ENCODE peak calls at places on chromosome 18, in five cellular contexts. G, N, U, J and Y are unnamed samples. For H3K9me3, the result is how much of the 10 kb centered on the place peaks cover.

GRCh38 chr18:36402765-36403396 is 105.4 kb downstream of the FHOD3 start:
- DNase-seq in G (peak), J (no peak), N (no peak), U (no peak), Y (no peak)

GRCh38 chr18:8963876-8964275 is 138.6 kb upstream of the NDUFV2 start:
- DNase-seq in J (no peak), G (no peak), N (no peak), U (no peak), Y (no peak)

GRCh38 chr18:69895081-69896047 is 52.3 kb downstream of the CD226 start:
- DNase-seq in G (no peak), U (no peak), N (no peak), J (no peak), Y (no peak)

GRCh38 chr18:40531061-40531460 is 1424.0 kb upstream of the PIK3C3 start:
- DNase-seq in J (no peak), U (peak), N (no peak), G (peak), Y (no peak)

GRCh38 chr18:8423051-8423558 is 186.1 kb upstream of the RAB12 start:
- DNase-seq in U (peak), J (no peak), G (peak), N (no peak), Y (no peak)

GRCh38 chr18:48781041-48781989 is 169.4 kb downstream of the SMAD7 start:
- DNase-seq in G (peak), U (peak), N (no peak), J (no peak), Y (no peak)

GRCh38 chr18:6921571-6921970 is 192.1 kb downstream of the ARHGAP28 start:
- DNase-seq in J (peak), U (no peak), G (no peak), N (no peak), Y (no peak)

GRCh38 chr18:9612989-9613388 is 1.4 kb downstream of the PPP4R1 start:
- DNase-seq in N (peak), J (no peak), U (no peak), G (no peak), Y (no peak)

GRCh38 chr18:78528437-78529228 is 451.0 kb upstream of the SALL3 start:
- DNase-seq in J (no peak), G (no peak), N (no peak), U (no peak), Y (no peak)

GRCh38 chr18:38174173-38174572 is 608.6 kb upstream of the CELF4 start:
- DNase-seq in U (no peak), N (no peak), J (no peak), G (no peak), Y (no peak)

GRCh38 chr18:41529093-41529492 is 425.9 kb upstream of the PIK3C3 start:
- DNase-seq in G (no peak), U (no peak), N (no peak), J (no peak), Y (no peak)

GRCh38 chr18:61888622-61889021 is 4.2 kb downstream of the RNF152 start:
- DNase-seq in G (no peak), N (no peak), J (no peak), U (no peak), Y (no peak)

GRCh38 chr18:63241317-63241712 is 78.3 kb downstream of the BCL2 start:
- DNase-seq in N (no peak), U (no peak), J (no peak), G (no peak), Y (no peak)
- H2AFZ ChIP-seq in N (no peak), U (no peak), J (no peak), G (no peak), Y (no peak)

GRCh38 chr18:34873966-34874365 is 163.9 kb downstream of the DTNA start:
- DNase-seq in U (no peak), G (no peak), J (no peak), N (no peak), Y (no peak)
- H3K9me3 ChIP-seq in U (under half), G (under half), J (under half), N (under half), Y (under half)

DNA sequence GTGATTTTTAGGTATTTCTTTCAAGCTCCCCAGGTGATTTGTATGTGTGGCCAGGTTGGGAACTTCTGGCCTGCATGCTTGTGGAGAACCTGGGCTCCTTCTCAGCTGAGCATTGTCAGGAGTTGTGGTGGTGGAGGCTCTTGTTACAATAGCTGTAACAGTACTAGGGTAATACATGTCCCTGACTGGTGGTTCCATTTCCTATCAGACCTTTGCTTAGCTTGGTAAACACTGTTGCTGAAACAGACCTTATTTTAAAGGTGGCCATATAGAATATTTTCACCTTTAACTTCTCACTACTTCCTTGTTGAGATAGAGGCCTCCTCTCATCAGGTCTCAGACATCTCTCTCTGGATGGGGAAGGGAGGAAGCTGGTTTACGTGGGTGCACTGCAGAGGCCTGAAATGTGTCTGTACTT is 79.2 kb downstream of the SETBP1 start:
- DNase-seq in U (no peak), J (no peak), N (peak), G (no peak), Y (peak)
- H3K4me2 ChIP-seq in U (no peak), J (no peak), N (peak), G (no peak), Y (peak)

GRCh38 chr18:63476666-63477065 is at the start of gene SERPINB5:
- DNase-seq in N (no peak), G (no peak), U (no peak), J (peak), Y (no peak)
- H2AFZ ChIP-seq in N (no peak), G (peak), U (no peak), J (no peak), Y (no peak)